ENCODE peak calls at places on chromosomes 5 and 9, in six cellular contexts. One of them, this sample, is unnamed.

GRCh38 chr5:180970875-180971274 is 17.8 kb upstream of the BTNL3 start:
- ATAC-seq in activated CD8-positive, alpha-beta T cell treated with anti-CD3 and anti-CD28 coated beads for 36 hours: no peak
- ATAC-seq in GM23338: no peak
- ATAC-seq in pancreas: peak
- ATAC-seq in left cardiac atrium: no peak
- ATAC-seq in Right ventricle myocardium superior: no peak
- ATAC-seq in this sample: no peak

GRCh38 chr9:4530375-4530774 is 40.1 kb downstream of the SLC1A1 start:
- ATAC-seq in activated CD8-positive, alpha-beta T cell treated with anti-CD3 and anti-CD28 coated beads for 36 hours: peak
- ATAC-seq in pancreas: no peak
- ATAC-seq in GM23338: no peak
- ATAC-seq in left cardiac atrium: no peak
- ATAC-seq in Right ventricle myocardium superior: no peak
- ATAC-seq in this sample: peak

GRCh38 chr5:1537166-1538154 is 13.7 kb upstream of the LPCAT1 start:
- ATAC-seq in activated CD8-positive, alpha-beta T cell treated with anti-CD3 and anti-CD28 coated beads for 36 hours: no peak
- ATAC-seq in GM23338: no peak
- ATAC-seq in Right ventricle myocardium superior: no peak
- ATAC-seq in pancreas: peak
- ATAC-seq in left cardiac atrium: no peak
- ATAC-seq in this sample: no peak

GRCh38 chr9:104082147-104082546 is 12.0 kb upstream of the SMC2 start:
- ATAC-seq in left cardiac atrium: no peak
- ATAC-seq in activated CD8-positive, alpha-beta T cell treated with anti-CD3 and anti-CD28 coated beads for 36 hours: no peak
- ATAC-seq in Right ventricle myocardium superior: no peak
- ATAC-seq in pancreas: no peak
- ATAC-seq in GM23338: no peak
- ATAC-seq in this sample: no peak

GRCh38 chr5:150452914-150453313 is 3.4 kb upstream of the RPS14 start:
- ATAC-seq in activated CD8-positive, alpha-beta T cell treated with anti-CD3 and anti-CD28 coated beads for 36 hours: no peak
- ATAC-seq in left cardiac atrium: no peak
- ATAC-seq in pancreas: no peak
- ATAC-seq in GM23338: no peak
- ATAC-seq in Right ventricle myocardium superior: no peak
- ATAC-seq in this sample: no peak

GRCh38 chr9:6779417-6780241 is 21.9 kb downstream of the KDM4C start:
- ATAC-seq in Right ventricle myocardium superior: peak
- ATAC-seq in GM23338: peak
- ATAC-seq in activated CD8-positive, alpha-beta T cell treated with anti-CD3 and anti-CD28 coated beads for 36 hours: no peak
- ATAC-seq in left cardiac atrium: peak
- ATAC-seq in pancreas: peak
- ATAC-seq in this sample: no peak

GRCh38 chr5:154541553-154541952 is 63.5 kb upstream of the HAND1 start:
- ATAC-seq in activated CD8-positive, alpha-beta T cell treated with anti-CD3 and anti-CD28 coated beads for 36 hours: no peak
- ATAC-seq in left cardiac atrium: no peak
- ATAC-seq in Right ventricle myocardium superior: no peak
- ATAC-seq in pancreas: no peak
- ATAC-seq in GM23338: peak
- ATAC-seq in this sample: no peak

GRCh38 chr5:134122530-134122929 is 8.0 kb downstream of the TCF7 start:
- ATAC-seq in left cardiac atrium: no peak
- ATAC-seq in Right ventricle myocardium superior: no peak
- ATAC-seq in activated CD8-positive, alpha-beta T cell treated with anti-CD3 and anti-CD28 coated beads for 36 hours: peak
- ATAC-seq in pancreas: no peak
- ATAC-seq in GM23338: no peak
- ATAC-seq in this sample: no peak

GRCh38 chr5:123537845-123538244 is 25.9 kb downstream of the CSNK1G3 start:
- ATAC-seq in left cardiac atrium: no peak
- ATAC-seq in activated CD8-positive, alpha-beta T cell treated with anti-CD3 and anti-CD28 coated beads for 36 hours: no peak
- ATAC-seq in pancreas: no peak
- ATAC-seq in Right ventricle myocardium superior: no peak
- ATAC-seq in GM23338: no peak
- ATAC-seq in this sample: no peak

GRCh38 chr5:95808686-95809413 is 13.7 kb downstream of the GLRX start:
- ATAC-seq in left cardiac atrium: peak
- ATAC-seq in GM23338: peak
- ATAC-seq in activated CD8-positive, alpha-beta T cell treated with anti-CD3 and anti-CD28 coated beads for 36 hours: peak
- ATAC-seq in pancreas: peak
- ATAC-seq in Right ventricle myocardium superior: peak
- ATAC-seq in this sample: peak

GRCh38 chr5:159906957-159907356 is 9.3 kb upstream of the ADRA1B start:
- ATAC-seq in pancreas: no peak
- ATAC-seq in Right ventricle myocardium superior: no peak
- ATAC-seq in GM23338: no peak
- ATAC-seq in activated CD8-positive, alpha-beta T cell treated with anti-CD3 and anti-CD28 coated beads for 36 hours: no peak
- ATAC-seq in left cardiac atrium: no peak
- ATAC-seq in this sample: no peak

GRCh38 chr5:60843693-60844428 is at the start of gene ELOVL7:
- ATAC-seq in pancreas: peak
- ATAC-seq in activated CD8-positive, alpha-beta T cell treated with anti-CD3 and anti-CD28 coated beads for 36 hours: peak
- ATAC-seq in left cardiac atrium: peak
- ATAC-seq in GM23338: peak
- ATAC-seq in Right ventricle myocardium superior: peak
- ATAC-seq in this sample: peak